ENCODE peak calls at places on chromosomes 16 and 17, in five cellular contexts. One of them, this sample, is unnamed.

GRCh38 chr16:75304521-75305363 is 53.3 kb upstream of the BCAR1 start:
- DNase-seq in breast epithelium: no peak
- DNase-seq in suprapubic skin: peak; percentile 79
- DNase-seq in gastrocnemius medialis: no peak
- DNase-seq in ovary: peak; percentile 47
- DNase-seq in this sample: peak; percentile 62

GRCh38 chr17:248337-249235 is 67.1 kb upstream of the DOC2B start:
- DNase-seq in breast epithelium: no peak
- DNase-seq in suprapubic skin: peak; percentile 50
- DNase-seq in gastrocnemius medialis: no peak
- DNase-seq in ovary: peak; percentile 6
- DNase-seq in this sample: peak; percentile 64

GRCh38 chr16:12314786-12315185 is 338.3 kb downstream of the SNX29 start:
- DNase-seq in breast epithelium: no peak
- DNase-seq in suprapubic skin: no peak
- DNase-seq in gastrocnemius medialis: no peak
- DNase-seq in ovary: no peak
- DNase-seq in this sample: no peak

GRCh38 chr17:71440513-71440912 is 680.3 kb upstream of the SOX9 start:
- DNase-seq in breast epithelium: no peak
- DNase-seq in suprapubic skin: no peak
- DNase-seq in gastrocnemius medialis: no peak
- DNase-seq in ovary: no peak
- DNase-seq in this sample: no peak

GRCh38 chr17:62678214-62678919 is 50.9 kb downstream of the MRC2 start:
- DNase-seq in breast epithelium: no peak
- DNase-seq in suprapubic skin: no peak
- DNase-seq in gastrocnemius medialis: no peak
- DNase-seq in ovary: no peak
- DNase-seq in this sample: no peak

GRCh38 chr17:33297643-33298042 is 4.5 kb upstream of the ASIC2 start:
- DNase-seq in breast epithelium: no peak
- DNase-seq in suprapubic skin: no peak
- DNase-seq in gastrocnemius medialis: no peak
- DNase-seq in ovary: no peak
- DNase-seq in this sample: no peak

GRCh38 chr16:13014516-13014915 is 113.1 kb downstream of the SHISA9 start:
- DNase-seq in breast epithelium: no peak
- DNase-seq in suprapubic skin: no peak
- DNase-seq in gastrocnemius medialis: no peak
- DNase-seq in ovary: no peak
- DNase-seq in this sample: no peak

GRCh38 chr16:72442381-72443158 is 270.6 kb upstream of the PMFBP1 start:
- DNase-seq in breast epithelium: no peak
- DNase-seq in suprapubic skin: no peak
- DNase-seq in gastrocnemius medialis: no peak
- DNase-seq in ovary: no peak
- DNase-seq in this sample: no peak

GRCh38 chr16:3472878-3473595 is 22.3 kb downstream of the C16orf90 start:
- DNase-seq in breast epithelium: no peak
- DNase-seq in suprapubic skin: no peak
- DNase-seq in gastrocnemius medialis: no peak
- DNase-seq in ovary: no peak
- DNase-seq in this sample: no peak

GRCh38 chr16:11354733-11355574 is 9.7 kb downstream of the RMI2 start:
- DNase-seq in breast epithelium: no peak
- DNase-seq in suprapubic skin: no peak
- DNase-seq in gastrocnemius medialis: no peak
- DNase-seq in ovary: peak; percentile 56
- DNase-seq in this sample: no peak

GRCh38 chr17:80071116-80071980 is 30.0 kb upstream of the GAA start:
- DNase-seq in breast epithelium: peak; percentile 37
- DNase-seq in suprapubic skin: no peak
- DNase-seq in gastrocnemius medialis: no peak
- DNase-seq in ovary: peak; percentile 87
- DNase-seq in this sample: no peak

DNA sequence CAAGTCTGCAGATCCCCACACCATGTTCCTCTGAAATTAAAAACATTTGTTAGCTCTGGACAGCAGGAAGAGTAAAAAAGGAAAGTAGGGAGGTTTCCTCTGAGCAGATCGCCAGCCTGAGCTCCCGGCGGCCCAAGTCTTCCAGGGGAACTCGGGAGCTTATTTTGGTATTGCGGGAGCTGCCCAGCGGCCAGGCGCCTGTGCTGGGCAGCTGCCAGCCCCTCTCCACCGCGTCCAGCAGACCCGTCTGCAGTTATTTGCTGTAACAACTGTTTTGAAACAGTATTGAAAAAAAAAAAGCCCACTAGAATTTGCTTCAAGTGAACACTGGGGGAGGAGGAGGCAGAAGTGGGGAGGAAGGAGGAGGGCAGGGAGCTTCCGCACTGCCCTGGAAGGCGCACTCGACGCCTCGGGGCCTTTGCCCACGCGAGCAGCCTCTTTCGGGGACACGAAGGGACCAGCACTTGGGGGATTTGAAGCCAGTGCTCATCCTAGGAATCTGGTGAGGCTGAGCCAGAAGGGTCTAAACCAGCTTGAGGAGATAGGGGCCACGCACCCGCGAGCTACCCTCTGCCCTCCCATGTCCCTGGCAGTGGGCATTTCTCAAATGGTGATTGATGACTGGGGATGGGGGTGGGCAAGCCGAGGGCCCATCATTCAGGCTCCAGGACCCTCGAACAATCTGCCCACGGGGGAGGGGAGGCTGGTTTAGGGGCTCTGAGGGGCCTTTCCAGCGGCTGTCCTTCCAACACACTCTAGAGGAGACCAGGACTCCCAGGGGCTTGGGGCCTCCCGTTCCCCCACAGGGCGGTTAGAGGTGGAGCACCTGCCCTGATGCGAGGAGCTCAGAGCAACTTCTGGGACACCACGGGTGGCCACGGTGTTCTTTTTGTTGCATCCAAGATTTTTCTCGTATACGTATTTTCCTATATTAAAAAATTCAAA is 3.0 kb upstream of the BAHCC1 start:
- DNase-seq in breast epithelium: no peak
- DNase-seq in suprapubic skin: no peak
- DNase-seq in gastrocnemius medialis: peak; percentile 56
- DNase-seq in ovary: peak; percentile 82
- DNase-seq in this sample: no peak
- TF ChIP-seq POLR2A in breast epithelium: no peak
- TF ChIP-seq POLR2A in suprapubic skin: no peak
- TF ChIP-seq POLR2A in gastrocnemius medialis: peak; percentile 21
- TF ChIP-seq POLR2A in ovary: peak; percentile 32
- TF ChIP-seq POLR2A in this sample: no peak

GRCh38 chr17:81901167-81902022 is 643 bp upstream of the NPB start:
- DNase-seq in breast epithelium: no peak
- DNase-seq in suprapubic skin: no peak
- DNase-seq in gastrocnemius medialis: no peak
- DNase-seq in ovary: no peak
- DNase-seq in this sample: no peak
- TF ChIP-seq POLR2A in breast epithelium: no peak
- TF ChIP-seq POLR2A in suprapubic skin: no peak
- TF ChIP-seq POLR2A in gastrocnemius medialis: no peak
- TF ChIP-seq POLR2A in ovary: no peak
- TF ChIP-seq POLR2A in this sample: no peak

GRCh38 chr17:28724500-28725165 is 1.4 kb downstream of the TLCD1 start:
- DNase-seq in breast epithelium: no peak
- DNase-seq in suprapubic skin: no peak
- DNase-seq in gastrocnemius medialis: no peak
- DNase-seq in ovary: no peak
- DNase-seq in this sample: no peak
- TF ChIP-seq POLR2A in breast epithelium: no peak
- TF ChIP-seq POLR2A in suprapubic skin: no peak
- TF ChIP-seq POLR2A in gastrocnemius medialis: no peak
- TF ChIP-seq POLR2A in ovary: no peak
- TF ChIP-seq POLR2A in this sample: no peak

DNA sequence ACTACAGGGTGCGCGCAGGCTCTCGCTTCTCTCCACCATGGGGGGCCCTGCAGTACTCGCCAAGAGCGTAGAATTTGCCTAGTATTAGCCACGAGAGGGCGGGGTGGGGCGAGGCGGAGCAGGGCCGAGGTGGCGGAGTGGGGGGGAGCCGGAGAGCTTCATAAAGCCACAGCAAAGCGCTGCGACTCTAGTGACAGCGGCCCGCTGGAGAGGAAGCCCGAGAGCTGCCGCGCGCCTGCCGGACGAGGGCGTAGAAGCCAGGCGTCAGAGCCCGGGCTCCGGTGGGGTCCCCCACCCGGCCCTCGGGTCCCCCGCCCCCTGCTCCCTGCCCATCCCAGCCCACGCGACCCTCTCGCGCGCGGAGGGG is at the start of gene TBX21:
- DNase-seq in breast epithelium: peak; percentile 39
- DNase-seq in suprapubic skin: peak; percentile 79
- DNase-seq in gastrocnemius medialis: peak; percentile 23
- DNase-seq in ovary: no peak
- DNase-seq in this sample: peak; percentile 26
- TF ChIP-seq POLR2A in breast epithelium: no peak
- TF ChIP-seq POLR2A in suprapubic skin: no peak
- TF ChIP-seq POLR2A in gastrocnemius medialis: no peak
- TF ChIP-seq POLR2A in ovary: no peak
- TF ChIP-seq POLR2A in this sample: no peak

This sample was measured in lower leg skin.